ENCODE peak calls at places on chromosomes 7 and 10, in six cellular contexts. B, F, H, V, Q and P are unnamed samples.

GRCh38 chr10:78713659-78714058 is 355.1 kb upstream of the ZMIZ1 start:
- DNase-seq in B (no peak), F (no peak), H (no peak), V (no peak), Q (no peak), P (no peak)

GRCh38 chr7:48411619-48412018 is 240.4 kb downstream of the ABCA13 start:
- DNase-seq in B (no peak), F (no peak), H (no peak), V (no peak), Q (no peak), P (no peak)

GRCh38 chr10:63765126-63765525 is 243.9 kb downstream of the REEP3 start:
- DNase-seq in B (no peak), F (no peak), H (no peak), V (no peak), Q (peak; percentile 61), P (no peak)

GRCh38 chr10:8036521-8037198 is 17.8 kb upstream of the GATA3 start:
- DNase-seq in B (no peak), F (no peak), H (no peak), V (no peak), Q (no peak), P (no peak)

GRCh38 chr7:74269757-74270277 is 15.6 kb upstream of the RFC2 start:
- DNase-seq in B (peak; percentile 67), F (peak; percentile 20), H (peak; percentile 79), V (no peak), Q (no peak), P (peak; percentile 81)

GRCh38 chr10:118365702-118366101 is 23.6 kb upstream of the FAM204A start:
- DNase-seq in B (no peak), F (no peak), H (no peak), V (no peak), Q (no peak), P (no peak)

GRCh38 chr10:60942604-60943269 is 1.2 kb downstream of the RHOBTB1 start:
- DNase-seq in B (no peak), F (no peak), H (no peak), V (peak; percentile 6), Q (no peak), P (no peak)

GRCh38 chr10:108327706-108328105 is 1163.2 kb upstream of the SORCS1 start:
- DNase-seq in B (no peak), F (no peak), H (no peak), V (no peak), Q (no peak), P (no peak)